ENCODE peak calls at places on chromosomes 12 and 14, in seven cellular contexts. S, R, L, K, J, V and T are unnamed samples.

GRCh38 chr14:81231540-81231939 is 10.8 kb upstream of the GTF2A1 start:
- DNase-seq in S (no peak), R (no peak), L (no peak), K (no peak), J (no peak), V (no peak), T (no peak)

GRCh38 chr12:93982847-93983315 is 165.5 kb upstream of the PLXNC1 start:
- DNase-seq in S (no peak), R (peak; percentile 87), L (peak; percentile 93), K (no peak), J (peak; percentile 54), V (no peak), T (no peak)

GRCh38 chr12:94405378-94406116 is 54.1 kb downstream of the CEP83 start:
- DNase-seq in S (no peak), R (peak; percentile 13), L (no peak), K (no peak), J (no peak), V (no peak), T (no peak)

GRCh38 chr12:57898308-57898970 is 42.9 kb upstream of the ATP23 start:
- DNase-seq in S (no peak), R (no peak), L (peak; percentile 5), K (no peak), J (no peak), V (no peak), T (no peak)

GRCh38 chr12:47377414-47378221 is 297.9 kb upstream of the AMIGO2 start:
- DNase-seq in S (no peak), R (peak; percentile 96), L (peak; percentile 100), K (no peak), J (no peak), V (no peak), T (peak; percentile 59)

GRCh38 chr12:48183876-48184548 is 568 bp downstream of the CCDC184 start:
- DNase-seq in S (no peak), R (no peak), L (no peak), K (no peak), J (peak; percentile 22), V (peak; percentile 60), T (no peak)

GRCh38 chr14:80260649-80261048 is 49.3 kb upstream of the DIO2 start:
- DNase-seq in S (no peak), R (no peak), L (no peak), K (no peak), J (no peak), V (no peak), T (no peak)

GRCh38 chr14:96083667-96084320 is 44.6 kb downstream of the C14orf132 start:
- DNase-seq in S (no peak), R (no peak), L (no peak), K (no peak), J (no peak), V (no peak), T (peak; percentile 18)

GRCh38 chr14:67694791-67695393 is 672 bp downstream of the RDH11 start:
- DNase-seq in S (peak; percentile 93), R (peak; percentile 97), L (peak; percentile 95), K (peak; percentile 58), J (peak; percentile 94), V (peak; percentile 62), T (peak; percentile 81)

GRCh38 chr12:49547090-49547690 is 8.4 kb downstream of the KCNH3 start:
- DNase-seq in S (no peak), R (no peak), L (no peak), K (no peak), J (no peak), V (no peak), T (no peak)

GRCh38 chr12:8950287-8950574 is 786 bp upstream of the M6PR start:
- DNase-seq in S (no peak), R (no peak), L (no peak), K (no peak), J (no peak), V (no peak), T (no peak)

GRCh38 chr12:119153477-119154434 is 25.0 kb upstream of the HSPB8 start:
- DNase-seq in S (peak; percentile 99), R (peak; percentile 74), L (peak; percentile 17), K (peak; percentile 87), J (peak; percentile 99), V (peak; percentile 97), T (peak; percentile 90)

GRCh38 chr12:28535216-28535615 is 345.0 kb downstream of the CCDC91 start:
- DNase-seq in S (no peak), R (peak; percentile 67), L (peak; percentile 77), K (no peak), J (peak; percentile 7), V (no peak), T (peak; percentile 2)

GRCh38 chr14:80237142-80237541 is 25.8 kb upstream of the DIO2 start:
- DNase-seq in S (no peak), R (no peak), L (no peak), K (no peak), J (no peak), V (no peak), T (no peak)

GRCh38 chr12:93682846-93683261 is 5.7 kb downstream of the CRADD start:
- DNase-seq in S (peak; percentile 57), R (no peak), L (no peak), K (no peak), J (peak; percentile 77), V (no peak), T (no peak)

GRCh38 chr12:101642115-101643067 is 47.6 kb downstream of the MYBPC1 start:
- DNase-seq in S (peak; percentile 92), R (no peak), L (no peak), K (peak; percentile 2), J (peak; percentile 76), V (peak; percentile 77), T (peak; percentile 5)

GRCh38 chr14:70663707-70664179 is 22.0 kb downstream of the TTC9 start:
- DNase-seq in S (no peak), R (peak; percentile 40), L (peak; percentile 52), K (no peak), J (no peak), V (no peak), T (peak; percentile 38)

GRCh38 chr12:16622315-16622714 is 16.4 kb upstream of the LMO3 start:
- DNase-seq in S (no peak), R (no peak), L (no peak), K (no peak), J (no peak), V (no peak), T (no peak)

GRCh38 chr14:101017209-101017608 is 113.7 kb upstream of the RTL1 start:
- DNase-seq in S (peak; percentile 8), R (no peak), L (peak; percentile 51), K (no peak), J (peak; percentile 7), V (peak; percentile 23), T (no peak)
- H3K18ac ChIP-seq in S (no peak overlapping the region), R (no peak overlapping the region), L (no peak overlapping the region), K (no peak overlapping the region), J (no peak overlapping the region), V (no peak overlapping the region), T (no peak overlapping the region)

GRCh38 chr14:104387000-104387384 is 192.6 kb upstream of the C14orf180 start:
- DNase-seq in S (peak; percentile 22), R (no peak), L (no peak), K (no peak), J (no peak), V (no peak), T (no peak)

GRCh38 chr14:104384776-104385071 is 194.8 kb upstream of the C14orf180 start:
- DNase-seq in S (no peak), R (no peak), L (no peak), K (no peak), J (peak; percentile 10), V (no peak), T (no peak)

GRCh38 chr14:104383931-104384775 is 195.4 kb upstream of the C14orf180 start:
- DNase-seq in S (no peak), R (no peak), L (no peak), K (peak; percentile 37), J (peak; percentile 28), V (no peak), T (no peak)

GRCh38 chr14:104386281-104386841 is 193.2 kb upstream of the C14orf180 start:
- DNase-seq in S (peak; percentile 30), R (no peak), L (no peak), K (no peak), J (no peak), V (no peak), T (no peak)

GRCh38 chr14:104385189-104386135 is 194.1 kb upstream of the C14orf180 start:
- DNase-seq in S (peak; percentile 20), R (no peak), L (no peak), K (no peak), J (no peak), V (no peak), T (no peak)
- H4K8ac ChIP-seq in S (no peak overlapping the region), R (no peak overlapping the region), L (no peak overlapping the region), K (no peak overlapping the region), J (no peak overlapping the region), V (no peak overlapping the region), T (no peak overlapping the region)

GRCh38 chr12:52029686-52030085 is 21.6 kb upstream of the NR4A1 start:
- DNase-seq in S (peak; percentile 95), R (peak; percentile 85), L (peak; percentile 52), K (peak; percentile 83), J (peak; percentile 97), V (peak; percentile 71), T (no peak)
- H3K4me1 ChIP-seq in S (peaks cover 2% of the 10 kb centered on the region), R (peaks cover 17% of the 10 kb centered on the region), L (peaks cover 7% of the 10 kb centered on the region), K (peaks cover 20% of the 10 kb centered on the region), J (peaks cover 5% of the 10 kb centered on the region), V (peaks cover 17% of the 10 kb centered on the region), T (peaks cover 7% of the 10 kb centered on the region)

GRCh38 chr12:68367136-68367535 is 35.0 kb upstream of the MDM1 start:
- DNase-seq in S (no peak), R (no peak), L (no peak), K (no peak), J (no peak), V (no peak), T (no peak)

GRCh38 chr12:68368332-68368731 is 36.2 kb upstream of the MDM1 start:
- DNase-seq in S (no peak), R (no peak), L (no peak), K (no peak), J (no peak), V (no peak), T (no peak)

GRCh38 chr12:68361953-68362352 is 29.8 kb upstream of the MDM1 start:
- DNase-seq in S (no peak), R (no peak), L (no peak), K (no peak), J (no peak), V (no peak), T (no peak)

GRCh38 chr12:68367903-68368302 is 35.7 kb upstream of the MDM1 start:
- DNase-seq in S (no peak), R (peak; percentile 92), L (no peak), K (no peak), J (peak; percentile 52), V (no peak), T (peak; percentile 36)

DNA sequence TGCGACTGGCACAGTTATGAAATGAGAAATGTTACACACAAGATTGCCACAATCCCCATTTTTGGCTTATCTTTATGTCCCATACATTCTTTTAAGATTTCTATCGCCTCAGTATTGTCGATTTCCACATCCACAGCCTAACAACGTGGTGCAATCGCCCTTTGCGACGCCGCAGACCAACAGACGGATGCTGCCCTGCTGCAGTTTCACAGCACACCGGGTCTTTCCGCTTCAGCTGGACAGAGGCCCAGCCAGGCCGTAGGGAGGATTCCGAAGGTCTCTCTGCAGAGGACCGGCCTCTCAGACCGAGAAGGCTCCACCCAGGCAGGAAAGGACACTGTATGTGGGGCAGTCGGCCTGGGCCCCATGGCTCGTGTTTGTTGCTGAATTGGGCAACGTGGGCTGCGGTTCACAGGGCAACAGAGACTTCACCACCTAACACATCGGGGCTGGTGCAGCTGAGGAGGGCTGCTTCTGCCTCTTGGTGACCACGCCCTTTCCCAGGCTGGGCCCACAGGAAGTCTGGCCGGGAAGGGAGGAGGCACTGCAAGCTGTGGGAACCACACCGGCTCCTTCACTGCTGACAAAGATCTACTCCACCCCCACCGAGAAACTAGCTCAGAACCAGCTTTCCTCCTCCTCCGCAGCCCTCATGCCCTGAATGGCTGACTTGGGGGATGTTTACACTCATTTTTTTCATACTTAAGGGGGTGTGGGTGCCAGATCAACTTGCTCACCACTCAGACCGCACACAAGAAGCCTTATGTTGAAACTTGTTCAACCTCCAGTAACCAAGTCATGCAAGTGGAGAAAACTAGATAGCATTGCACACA is 32.9 kb upstream of the MDM1 start:
- DNase-seq in S (peak; percentile 96), R (peak; percentile 99), L (peak; percentile 98), K (peak; percentile 32), J (peak; percentile 96), V (peak; percentile 80), T (peak; percentile 98)
- H3K18ac ChIP-seq in S (peak overlapping the region; percentile 40), R (peak overlapping the region; percentile 98), L (peak overlapping the region; percentile 86), K (peak overlapping the region; percentile 66), J (no peak overlapping the region), V (peak overlapping the region; percentile 57), T (peak overlapping the region; percentile 1)